ENCODE peak calls at places on chromosomes 6 and 20, in ten cellular contexts. I, Y, U, B, A, N, V, G, W and M are unnamed samples.
A peak's percentile ranks its signal among the peaks of the same experiment; 100 is the strongest.

GRCh38 chr6:14625173-14625895 is 507.8 kb downstream of the CD83 start:
- DNase-seq in I (no peak), Y (peak; percentile 60), U (no peak), B (no peak), A (no peak), N (no peak), V (no peak), G (no peak), W (no peak), M (no peak)

GRCh38 chr6:121835662-121836061 is 400.2 kb downstream of the GJA1 start:
- DNase-seq in I (no peak), Y (no peak), U (no peak), B (no peak), A (no peak), N (no peak), V (no peak), G (no peak), W (no peak), M (no peak)

GRCh38 chr6:79949235-79949634 is 1.9 kb upstream of the ELOVL4 start:
- DNase-seq in I (peak; percentile 28), Y (peak; percentile 99), U (peak; percentile 9), B (peak; percentile 91), A (peak; percentile 85), N (no peak), V (peak; percentile 80), G (peak; percentile 75), W (no peak), M (peak; percentile 79)

GRCh38 chr6:151240861-151241642 is 1.3 kb downstream of the AKAP12 start:
- DNase-seq in I (peak; percentile 34), Y (peak; percentile 71), U (peak; percentile 40), B (peak; percentile 14), A (peak; percentile 82), N (peak; percentile 38), V (peak; percentile 85), G (peak; percentile 73), W (peak; percentile 68), M (peak; percentile 36)

GRCh38 chr20:3146732-3147341 is 12.8 kb downstream of the FASTKD5 start:
- DNase-seq in I (no peak), Y (no peak), U (no peak), B (no peak), A (no peak), N (no peak), V (no peak), G (peak; percentile 9), W (no peak), M (no peak)

GRCh38 chr6:170583736-170584180 is 679 bp downstream of the PDCD2 start:
- DNase-seq in I (no peak), Y (no peak), U (peak; percentile 7), B (no peak), A (no peak), N (no peak), V (peak; percentile 6), G (peak; percentile 1), W (no peak), M (no peak)

GRCh38 chr6:157761331-157761921 is 61.6 kb upstream of the SNX9 start:
- DNase-seq in I (no peak), Y (no peak), U (no peak), B (no peak), A (no peak), N (no peak), V (no peak), G (peak; percentile 76), W (no peak), M (no peak)

GRCh38 chr20:10242166-10242565 is 23.5 kb downstream of the SNAP25 start:
- DNase-seq in I (peak; percentile 41), Y (no peak), U (no peak), B (no peak), A (no peak), N (no peak), V (no peak), G (no peak), W (no peak), M (no peak)

GRCh38 chr6:33785766-33786165 is 3.2 kb downstream of the LEMD2 start:
- DNase-seq in I (no peak), Y (no peak), U (no peak), B (no peak), A (no peak), N (no peak), V (peak; percentile 65), G (peak; percentile 50), W (no peak), M (no peak)

GRCh38 chr6:45990162-45990561 is 25.5 kb downstream of the CLIC5 start:
- DNase-seq in I (no peak), Y (no peak), U (no peak), B (no peak), A (no peak), N (no peak), V (no peak), G (no peak), W (no peak), M (no peak)

GRCh38 chr6:109081516-109081915 is 13.1 kb downstream of the SESN1 start:
- DNase-seq in I (no peak), Y (no peak), U (no peak), B (no peak), A (no peak), N (no peak), V (no peak), G (no peak), W (no peak), M (no peak)

GRCh38 chr6:143583542-143584330 is 72.2 kb upstream of the FUCA2 start:
- DNase-seq in I (no peak), Y (no peak), U (no peak), B (no peak), A (no peak), N (no peak), V (peak; percentile 71), G (peak; percentile 91), W (no peak), M (no peak)

GRCh38 chr6:140009286-140009685 is 634.8 kb upstream of the CITED2 start:
- DNase-seq in I (no peak), Y (no peak), U (no peak), B (no peak), A (no peak), N (no peak), V (no peak), G (no peak), W (no peak), M (no peak)

GRCh38 chr20:54107600-54108393 is 37.4 kb upstream of the BCAS1 start:
- DNase-seq in I (no peak), Y (no peak), U (peak; percentile 57), B (peak; percentile 32), A (no peak), N (no peak), V (no peak), G (no peak), W (no peak), M (no peak)

GRCh38 chr6:63740709-63741108 is 105.1 kb downstream of the PHF3 start:
- DNase-seq in I (no peak), Y (no peak), U (no peak), B (no peak), A (no peak), N (no peak), V (peak; percentile 83), G (peak; percentile 78), W (no peak), M (no peak)

GRCh38 chr20:63499333-63499969 is 568 bp upstream of the EEF1A2 start:
- DNase-seq in I (no peak), Y (no peak), U (no peak), B (no peak), A (peak; percentile 73), N (no peak), V (no peak), G (no peak), W (no peak), M (no peak)

GRCh38 chr20:63497138-63497945 is 1.5 kb downstream of the EEF1A2 start:
- DNase-seq in I (no peak), Y (no peak), U (no peak), B (no peak), A (no peak), N (no peak), V (no peak), G (no peak), W (no peak), M (no peak)

GRCh38 chr20:63497946-63498935 is 642 bp downstream of the EEF1A2 start:
- DNase-seq in I (peak; percentile 63), Y (no peak), U (peak; percentile 62), B (no peak), A (peak; percentile 75), N (peak; percentile 65), V (no peak), G (peak; percentile 36), W (no peak), M (peak; percentile 61)

GRCh38 chr20:63500151-63500901 is 1.4 kb upstream of the EEF1A2 start:
- DNase-seq in I (no peak), Y (no peak), U (no peak), B (no peak), A (peak; percentile 52), N (no peak), V (no peak), G (no peak), W (peak; percentile 84), M (no peak)

GRCh38 chr20:63498950-63499332 is at the start of gene EEF1A2:
- DNase-seq in I (no peak), Y (no peak), U (peak; percentile 68), B (no peak), A (peak; percentile 66), N (peak; percentile 77), V (no peak), G (no peak), W (no peak), M (peak; percentile 60)
- TF ChIP-seq CTCF in I (no peak), Y (no peak), U (peak; percentile 19), B (no peak), A (no peak), N (peak; percentile 24), V (peak; percentile 19), G (peak; percentile 25), W (peak; percentile 34), M (no peak)

DNA sequence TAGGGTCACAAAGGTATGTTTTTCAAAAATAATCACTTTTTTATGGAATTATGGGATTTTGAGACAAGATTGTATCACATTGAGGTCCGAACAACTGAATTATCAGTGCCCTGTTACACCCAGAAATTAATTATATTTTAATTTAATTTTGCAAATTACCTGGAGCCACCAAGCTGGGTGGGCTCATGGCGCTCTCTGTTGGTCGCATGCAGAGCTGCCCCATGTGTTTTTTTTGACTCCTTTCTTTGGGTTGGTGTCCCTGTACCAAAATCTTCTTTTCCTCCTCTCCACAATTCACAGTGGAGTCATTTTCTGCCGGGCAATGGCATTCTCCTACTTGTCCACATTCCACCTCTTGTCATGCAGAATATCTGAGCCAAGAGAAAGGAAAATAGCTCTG is 38.9 kb upstream of the FRMD1 start:
- DNase-seq in I (no peak), Y (peak; percentile 52), U (no peak), B (no peak), A (peak; percentile 59), N (no peak), V (no peak), G (no peak), W (no peak), M (no peak)
- TF ChIP-seq CTCF in I (no peak), Y (peak; percentile 70), U (no peak), B (no peak), A (peak; percentile 85), N (peak; percentile 52), V (peak; percentile 30), G (peak; percentile 40), W (peak; percentile 27), M (no peak)

GRCh38 chr6:42104095-42104806 is 38.2 kb downstream of the C6orf132 start:
- DNase-seq in I (peak; percentile 27), Y (peak; percentile 90), U (no peak), B (peak; percentile 65), A (peak; percentile 94), N (peak; percentile 77), V (peak; percentile 77), G (no peak), W (no peak), M (peak; percentile 59)
- TF ChIP-seq CTCF in I (peak; percentile 33), Y (peak; percentile 87), U (no peak), B (peak; percentile 31), A (peak; percentile 99), N (peak; percentile 89), V (peak; percentile 75), G (no peak), W (no peak), M (no peak)

GRCh38 chr6:71205336-71205956 is 83.2 kb upstream of the OGFRL1 start:
- DNase-seq in I (no peak), Y (no peak), U (no peak), B (no peak), A (no peak), N (no peak), V (no peak), G (peak; percentile 51), W (no peak), M (no peak)
- TF ChIP-seq CTCF in I (no peak), Y (no peak), U (no peak), B (no peak), A (no peak), N (no peak), V (no peak), G (no peak), W (no peak), M (no peak)